ENCODE peak calls at places on chromosome 9, in five cellular contexts. One of them, this sample, is unnamed.

GRCh38 chr9:99234618-99235017 is 12.5 kb downstream of the SEC61B start:
- DNase-seq in NCI-H774: no peak
- DNase-seq in activated CD8-positive, alpha-beta memory T cell treated with anti-CD3 and anti-CD28 coated beads for 1 hour: no peak
- DNase-seq in substantia nigra: no peak
- DNase-seq in putamen: no peak
- DNase-seq in this sample: no peak

GRCh38 chr9:115615821-115616665 is 498.1 kb upstream of the TNC start:
- DNase-seq in NCI-H774: no peak
- DNase-seq in activated CD8-positive, alpha-beta memory T cell treated with anti-CD3 and anti-CD28 coated beads for 1 hour: no peak
- DNase-seq in substantia nigra: no peak
- DNase-seq in putamen: no peak
- DNase-seq in this sample: no peak

GRCh38 chr9:504921-505821 is 290.5 kb downstream of the DOCK8 start:
- DNase-seq in NCI-H774: no peak
- DNase-seq in activated CD8-positive, alpha-beta memory T cell treated with anti-CD3 and anti-CD28 coated beads for 1 hour: no peak
- DNase-seq in substantia nigra: peak
- DNase-seq in putamen: peak
- DNase-seq in this sample: no peak

GRCh38 chr9:13621871-13622564 is 342.5 kb upstream of the MPDZ start:
- DNase-seq in NCI-H774: peak
- DNase-seq in activated CD8-positive, alpha-beta memory T cell treated with anti-CD3 and anti-CD28 coated beads for 1 hour: no peak
- DNase-seq in substantia nigra: no peak
- DNase-seq in putamen: no peak
- DNase-seq in this sample: no peak

GRCh38 chr9:33446507-33447403 is 638 bp downstream of the AQP3 start:
- DNase-seq in NCI-H774: no peak
- DNase-seq in activated CD8-positive, alpha-beta memory T cell treated with anti-CD3 and anti-CD28 coated beads for 1 hour: no peak
- DNase-seq in substantia nigra: no peak
- DNase-seq in putamen: no peak
- DNase-seq in this sample: peak

GRCh38 chr9:73152445-73152844 is 780 bp downstream of the ANXA1 start:
- DNase-seq in NCI-H774: no peak
- DNase-seq in activated CD8-positive, alpha-beta memory T cell treated with anti-CD3 and anti-CD28 coated beads for 1 hour: no peak
- DNase-seq in substantia nigra: no peak
- DNase-seq in putamen: no peak
- DNase-seq in this sample: no peak

GRCh38 chr9:131645078-131645776 is 94.6 kb downstream of the RAPGEF1 start:
- DNase-seq in NCI-H774: no peak
- DNase-seq in activated CD8-positive, alpha-beta memory T cell treated with anti-CD3 and anti-CD28 coated beads for 1 hour: no peak
- DNase-seq in substantia nigra: no peak
- DNase-seq in putamen: no peak
- DNase-seq in this sample: no peak

GRCh38 chr9:13479071-13479470 is 199.6 kb upstream of the MPDZ start:
- DNase-seq in NCI-H774: no peak
- DNase-seq in activated CD8-positive, alpha-beta memory T cell treated with anti-CD3 and anti-CD28 coated beads for 1 hour: no peak
- DNase-seq in substantia nigra: no peak
- DNase-seq in putamen: no peak
- DNase-seq in this sample: no peak

GRCh38 chr9:34362614-34363013 is 14.1 kb downstream of the MYORG start:
- DNase-seq in NCI-H774: no peak
- DNase-seq in activated CD8-positive, alpha-beta memory T cell treated with anti-CD3 and anti-CD28 coated beads for 1 hour: no peak
- DNase-seq in substantia nigra: no peak
- DNase-seq in putamen: no peak
- DNase-seq in this sample: no peak

GRCh38 chr9:134606951-134607733 is 34.5 kb upstream of the COL5A1 start:
- DNase-seq in NCI-H774: no peak
- DNase-seq in activated CD8-positive, alpha-beta memory T cell treated with anti-CD3 and anti-CD28 coated beads for 1 hour: no peak
- DNase-seq in substantia nigra: no peak
- DNase-seq in putamen: no peak
- DNase-seq in this sample: no peak

GRCh38 chr9:37437616-37438015 is 15.1 kb downstream of the GRHPR start:
- DNase-seq in NCI-H774: no peak
- DNase-seq in activated CD8-positive, alpha-beta memory T cell treated with anti-CD3 and anti-CD28 coated beads for 1 hour: no peak
- DNase-seq in substantia nigra: no peak
- DNase-seq in putamen: no peak
- DNase-seq in this sample: no peak

GRCh38 chr9:98967257-98967656 is 23.6 kb downstream of the COL15A1 start:
- DNase-seq in NCI-H774: no peak
- DNase-seq in activated CD8-positive, alpha-beta memory T cell treated with anti-CD3 and anti-CD28 coated beads for 1 hour: no peak
- DNase-seq in substantia nigra: no peak
- DNase-seq in putamen: no peak
- DNase-seq in this sample: no peak

GRCh38 chr9:136626740-136627642 is 35.7 kb upstream of the EGFL7 start:
- DNase-seq in NCI-H774: no peak
- DNase-seq in activated CD8-positive, alpha-beta memory T cell treated with anti-CD3 and anti-CD28 coated beads for 1 hour: no peak
- DNase-seq in substantia nigra: no peak
- DNase-seq in putamen: no peak
- DNase-seq in this sample: no peak

GRCh38 chr9:4826417-4827166 is 33.8 kb downstream of the RCL1 start:
- DNase-seq in NCI-H774: no peak
- DNase-seq in activated CD8-positive, alpha-beta memory T cell treated with anti-CD3 and anti-CD28 coated beads for 1 hour: no peak
- DNase-seq in substantia nigra: no peak
- DNase-seq in putamen: no peak
- DNase-seq in this sample: no peak

GRCh38 chr9:114386361-114386885 is 1.4 kb downstream of the AKNA start:
- DNase-seq in NCI-H774: no peak
- DNase-seq in activated CD8-positive, alpha-beta memory T cell treated with anti-CD3 and anti-CD28 coated beads for 1 hour: no peak
- DNase-seq in substantia nigra: no peak
- DNase-seq in putamen: no peak
- DNase-seq in this sample: no peak

GRCh38 chr9:89400398-89401116 is 82.3 kb downstream of the SECISBP2 start:
- DNase-seq in NCI-H774: no peak
- DNase-seq in activated CD8-positive, alpha-beta memory T cell treated with anti-CD3 and anti-CD28 coated beads for 1 hour: no peak
- DNase-seq in substantia nigra: no peak
- DNase-seq in putamen: peak
- DNase-seq in this sample: no peak

GRCh38 chr9:107308461-107308860 is 25.4 kb downstream of the RAD23B start:
- DNase-seq in NCI-H774: no peak
- DNase-seq in activated CD8-positive, alpha-beta memory T cell treated with anti-CD3 and anti-CD28 coated beads for 1 hour: no peak
- DNase-seq in substantia nigra: no peak
- DNase-seq in putamen: no peak
- DNase-seq in this sample: no peak

GRCh38 chr9:125119643-125120286 is 23.6 kb downstream of the SCAI start:
- DNase-seq in NCI-H774: no peak
- DNase-seq in activated CD8-positive, alpha-beta memory T cell treated with anti-CD3 and anti-CD28 coated beads for 1 hour: no peak
- DNase-seq in substantia nigra: no peak
- DNase-seq in putamen: no peak
- DNase-seq in this sample: no peak

GRCh38 chr9:22307013-22307711 is 139.5 kb upstream of the DMRTA1 start:
- DNase-seq in NCI-H774: peak
- DNase-seq in activated CD8-positive, alpha-beta memory T cell treated with anti-CD3 and anti-CD28 coated beads for 1 hour: no peak
- DNase-seq in substantia nigra: no peak
- DNase-seq in putamen: peak
- DNase-seq in this sample: no peak

GRCh38 chr9:76521244-76521673 is 62.3 kb downstream of the GCNT1 start:
- DNase-seq in NCI-H774: no peak
- DNase-seq in activated CD8-positive, alpha-beta memory T cell treated with anti-CD3 and anti-CD28 coated beads for 1 hour: no peak
- DNase-seq in substantia nigra: no peak
- DNase-seq in putamen: no peak
- DNase-seq in this sample: no peak

GRCh38 chr9:111944467-111944866 is 47.9 kb downstream of the UGCG start:
- DNase-seq in NCI-H774: no peak
- DNase-seq in activated CD8-positive, alpha-beta memory T cell treated with anti-CD3 and anti-CD28 coated beads for 1 hour: no peak
- DNase-seq in substantia nigra: no peak
- DNase-seq in putamen: no peak
- DNase-seq in this sample: no peak

GRCh38 chr9:80650964-80651555 is 1038.3 kb downstream of the TLE1 start:
- DNase-seq in NCI-H774: no peak
- DNase-seq in activated CD8-positive, alpha-beta memory T cell treated with anti-CD3 and anti-CD28 coated beads for 1 hour: no peak
- DNase-seq in substantia nigra: no peak
- DNase-seq in putamen: no peak
- DNase-seq in this sample: no peak

GRCh38 chr9:81562221-81563019 is 126.9 kb downstream of the TLE1 start:
- DNase-seq in NCI-H774: no peak
- DNase-seq in activated CD8-positive, alpha-beta memory T cell treated with anti-CD3 and anti-CD28 coated beads for 1 hour: no peak
- DNase-seq in substantia nigra: no peak
- DNase-seq in putamen: no peak
- DNase-seq in this sample: no peak

GRCh38 chr9:116883676-116884075 is 196.6 kb downstream of the TRIM32 start:
- DNase-seq in NCI-H774: no peak
- DNase-seq in activated CD8-positive, alpha-beta memory T cell treated with anti-CD3 and anti-CD28 coated beads for 1 hour: no peak
- DNase-seq in substantia nigra: no peak
- DNase-seq in putamen: no peak
- DNase-seq in this sample: no peak

GRCh38 chr9:99954841-99955240 is 48.4 kb downstream of the STX17 start:
- DNase-seq in NCI-H774: no peak
- DNase-seq in activated CD8-positive, alpha-beta memory T cell treated with anti-CD3 and anti-CD28 coated beads for 1 hour: no peak
- DNase-seq in substantia nigra: no peak
- DNase-seq in putamen: no peak
- DNase-seq in this sample: no peak

GRCh38 chr9:109010676-109011655 is 2.3 kb downstream of the CTNNAL1 start:
- DNase-seq in NCI-H774: peak
- DNase-seq in activated CD8-positive, alpha-beta memory T cell treated with anti-CD3 and anti-CD28 coated beads for 1 hour: peak
- DNase-seq in substantia nigra: no peak
- DNase-seq in putamen: no peak
- DNase-seq in this sample: peak

GRCh38 chr9:127502706-127503378 is 51.5 kb downstream of the LRSAM1 start:
- DNase-seq in NCI-H774: no peak
- DNase-seq in activated CD8-positive, alpha-beta memory T cell treated with anti-CD3 and anti-CD28 coated beads for 1 hour: no peak
- DNase-seq in substantia nigra: no peak
- DNase-seq in putamen: no peak
- DNase-seq in this sample: no peak

GRCh38 chr9:34991833-34992375 is 2.4 kb downstream of the DNAJB5 start:
- DNase-seq in NCI-H774: no peak
- DNase-seq in activated CD8-positive, alpha-beta memory T cell treated with anti-CD3 and anti-CD28 coated beads for 1 hour: no peak
- DNase-seq in substantia nigra: peak
- DNase-seq in putamen: no peak
- DNase-seq in this sample: no peak

GRCh38 chr9:108297025-108297424 is 558.8 kb downstream of the ACTL7B start:
- DNase-seq in NCI-H774: no peak
- DNase-seq in activated CD8-positive, alpha-beta memory T cell treated with anti-CD3 and anti-CD28 coated beads for 1 hour: no peak
- DNase-seq in substantia nigra: no peak
- DNase-seq in putamen: no peak
- DNase-seq in this sample: no peak

GRCh38 chr9:117250610-117251215 is 164.1 kb downstream of the ASTN2 start:
- DNase-seq in NCI-H774: no peak
- DNase-seq in activated CD8-positive, alpha-beta memory T cell treated with anti-CD3 and anti-CD28 coated beads for 1 hour: no peak
- DNase-seq in substantia nigra: no peak
- DNase-seq in putamen: peak
- DNase-seq in this sample: no peak

GRCh38 chr9:77449177-77450092 is 198.7 kb downstream of the GNA14 start:
- DNase-seq in NCI-H774: no peak
- DNase-seq in activated CD8-positive, alpha-beta memory T cell treated with anti-CD3 and anti-CD28 coated beads for 1 hour: no peak
- DNase-seq in substantia nigra: no peak
- DNase-seq in putamen: no peak
- DNase-seq in this sample: no peak

GRCh38 chr9:37730256-37730655 is 23.3 kb upstream of the TRMT10B start:
- DNase-seq in NCI-H774: no peak
- DNase-seq in activated CD8-positive, alpha-beta memory T cell treated with anti-CD3 and anti-CD28 coated beads for 1 hour: no peak
- DNase-seq in substantia nigra: no peak
- DNase-seq in putamen: no peak
- DNase-seq in this sample: no peak